ENCODE peak calls at places on chromosome 10, in four cellular contexts. W, N, X and M are unnamed samples.

GRCh38 chr10:6382081-6382480 is 179.3 kb downstream of the PFKFB3 start:
- DNase-seq in N (no peak), X (no peak), W (no peak), M (no peak)

GRCh38 chr10:52598936-52599335 is 173.6 kb downstream of the MBL2 start:
- DNase-seq in W (no peak), X (no peak), N (no peak), M (no peak)

GRCh38 chr10:127715782-127716378 is 21.1 kb upstream of the FOXI2 start:
- DNase-seq in N (peak), X (peak), W (no peak), M (peak)

GRCh38 chr10:128306966-128307365 is 180.7 kb upstream of the MKI67 start:
- DNase-seq in N (no peak), W (no peak), X (no peak), M (no peak)

GRCh38 chr10:131085586-131085860 is 226.0 kb downstream of the TCERG1L start:
- DNase-seq in W (no peak), N (no peak), X (no peak), M (no peak)

GRCh38 chr10:28788767-28789166 is 111.4 kb downstream of the BAMBI start:
- DNase-seq in N (no peak), W (no peak), X (no peak), M (no peak)

GRCh38 chr10:86603256-86603655 is 51.1 kb upstream of the OPN4 start:
- DNase-seq in N (peak), X (no peak), W (no peak), M (no peak)

GRCh38 chr10:71074176-71074755 is 138.1 kb upstream of the UNC5B start:
- DNase-seq in W (peak), X (peak), N (no peak), M (peak)

GRCh38 chr10:124157286-124157685 is 63.9 kb upstream of the CHST15 start:
- DNase-seq in X (no peak), W (no peak), N (no peak), M (no peak)

GRCh38 chr10:70602665-70603438 is at the start of gene PRF1:
- DNase-seq in W (peak), N (peak), X (no peak), M (no peak)

GRCh38 chr10:30811665-30812017 is 182.1 kb upstream of the LYZL2 start:
- DNase-seq in W (no peak), N (no peak), X (no peak), M (no peak)

GRCh38 chr10:99682752-99683151 is 23.4 kb downstream of the ENTPD7 start:
- DNase-seq in W (no peak), X (no peak), N (no peak), M (peak)

GRCh38 chr10:76248781-76249180 is 817.4 kb downstream of the LRMDA start:
- DNase-seq in N (no peak), W (no peak), X (no peak), M (no peak)

GRCh38 chr10:89217057-89217990 is 10.2 kb upstream of the CH25H start:
- DNase-seq in W (peak), X (peak), N (peak), M (peak)

GRCh38 chr10:29545122-29545521 is 89.6 kb downstream of the SVIL start:
- DNase-seq in X (no peak), W (no peak), N (no peak), M (no peak)

GRCh38 chr10:61609609-61610166 is 53.0 kb upstream of the CABCOCO1 start:
- DNase-seq in X (no peak), W (no peak), N (no peak), M (no peak)

GRCh38 chr10:11143240-11143639 is 125.6 kb downstream of the CELF2 start:
- DNase-seq in N (no peak), X (no peak), W (no peak), M (no peak)

GRCh38 chr10:64528294-64529002 is 1007.2 kb downstream of the REEP3 start:
- DNase-seq in N (no peak), X (peak), W (no peak), M (no peak)

GRCh38 chr10:4303045-4303444 is 518.0 kb upstream of the KLF6 start:
- DNase-seq in N (no peak), W (no peak), X (no peak), M (no peak)

GRCh38 chr10:100923580-100923979 is 10.8 kb downstream of the SLF2 start:
- DNase-seq in X (no peak), N (no peak), W (no peak), M (no peak)

GRCh38 chr10:28332699-28333098 is 29.8 kb upstream of the MPP7 start:
- DNase-seq in W (no peak), N (no peak), X (no peak), M (no peak)

GRCh38 chr10:373516-374309 is 238.5 kb downstream of the ZMYND11 start:
- DNase-seq in W (no peak), N (peak), X (peak), M (peak)

GRCh38 chr10:72611783-72612182 is 14.1 kb downstream of the MICU1 start:
- DNase-seq in N (no peak), X (peak), W (no peak), M (no peak)

GRCh38 chr10:131214521-131215244 is 96.8 kb downstream of the TCERG1L start:
- DNase-seq in N (no peak), W (no peak), X (no peak), M (no peak)

GRCh38 chr10:110802551-110803238 is 69.0 kb upstream of the PDCD4 start:
- DNase-seq in W (no peak), X (no peak), N (peak), M (no peak)

GRCh38 chr10:131532745-131533341 is 221.3 kb upstream of the TCERG1L start:
- DNase-seq in N (no peak), X (no peak), W (no peak), M (no peak)

GRCh38 chr10:22365644-22366565 is 20.6 kb downstream of the SPAG6 start:
- DNase-seq in W (no peak), X (no peak), N (no peak), M (no peak)

GRCh38 chr10:13732485-13732884 is 145.7 kb downstream of the PRPF18 start:
- DNase-seq in N (no peak), X (no peak), W (no peak), M (no peak)

GRCh38 chr10:3397231-3397630 is 224.6 kb upstream of the PITRM1 start:
- DNase-seq in N (no peak), W (no peak), X (no peak), M (no peak)

GRCh38 chr10:121624778-121625330 is 26.6 kb upstream of the FGFR2 start:
- DNase-seq in X (no peak), N (no peak), W (no peak), M (no peak)
- TF ChIP-seq JUND in X (no peak), N (no peak), W (no peak), M (no peak)

GRCh38 chr10:95421782-95422181 is 131.0 kb upstream of the PDLIM1 start:
- DNase-seq in X (no peak), N (no peak), W (no peak), M (no peak)

GRCh38 chr10:95425592-95426465 is 135.0 kb upstream of the PDLIM1 start:
- DNase-seq in W (peak), N (no peak), X (no peak), M (no peak)

GRCh38 chr10:95426482-95426881 is 134.7 kb downstream of the SORBS1 start:
- DNase-seq in N (no peak), W (no peak), X (no peak), M (no peak)

GRCh38 chr10:95422196-95422595 is 131.4 kb upstream of the PDLIM1 start:
- DNase-seq in X (no peak), W (no peak), N (no peak), M (no peak)

DNA sequence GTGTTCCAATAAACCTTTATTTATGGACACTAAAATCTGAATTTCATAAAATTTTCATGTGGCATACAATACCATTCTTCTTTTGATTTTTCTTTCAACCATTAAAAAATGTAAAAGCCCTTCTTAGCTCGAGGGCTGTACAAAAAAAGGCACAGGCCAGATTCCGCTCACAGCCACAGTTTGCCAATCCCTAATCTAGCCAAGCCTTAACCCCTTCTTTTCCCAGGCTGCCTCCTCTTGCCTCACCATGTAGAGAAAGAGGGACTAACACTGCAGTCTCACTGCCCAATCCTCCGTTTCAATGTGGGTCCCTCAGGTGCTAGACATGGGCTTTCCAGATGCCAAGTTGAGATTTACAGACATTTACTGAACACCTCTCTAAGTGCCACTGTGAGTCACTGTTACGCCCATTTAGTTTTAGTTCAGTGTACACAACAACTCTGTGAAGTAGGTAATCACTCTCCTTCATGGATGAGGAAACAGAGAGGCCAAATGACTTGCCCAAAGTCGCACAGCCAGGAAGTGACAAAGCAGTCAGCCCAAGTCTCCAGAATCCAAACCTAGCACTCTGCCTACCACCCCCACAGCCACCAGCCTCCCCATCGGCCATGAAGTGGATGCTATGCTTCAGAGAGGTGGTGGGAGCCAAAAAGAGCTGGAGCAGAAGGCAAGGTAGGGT is 132.7 kb upstream of the PDLIM1 start:
- DNase-seq in N (no peak), X (no peak), W (no peak), M (no peak)
- TF ChIP-seq JUND in N (no peak), X (no peak), W (no peak), M (no peak)

GRCh38 chr10:121886181-121886580 is 41.6 kb downstream of the ATE1 start:
- DNase-seq in W (no peak), N (no peak), X (no peak), M (no peak)

GRCh38 chr10:121879476-121879875 is 48.4 kb downstream of the ATE1 start:
- DNase-seq in X (no peak), W (no peak), N (no peak), M (no peak)

DNA sequence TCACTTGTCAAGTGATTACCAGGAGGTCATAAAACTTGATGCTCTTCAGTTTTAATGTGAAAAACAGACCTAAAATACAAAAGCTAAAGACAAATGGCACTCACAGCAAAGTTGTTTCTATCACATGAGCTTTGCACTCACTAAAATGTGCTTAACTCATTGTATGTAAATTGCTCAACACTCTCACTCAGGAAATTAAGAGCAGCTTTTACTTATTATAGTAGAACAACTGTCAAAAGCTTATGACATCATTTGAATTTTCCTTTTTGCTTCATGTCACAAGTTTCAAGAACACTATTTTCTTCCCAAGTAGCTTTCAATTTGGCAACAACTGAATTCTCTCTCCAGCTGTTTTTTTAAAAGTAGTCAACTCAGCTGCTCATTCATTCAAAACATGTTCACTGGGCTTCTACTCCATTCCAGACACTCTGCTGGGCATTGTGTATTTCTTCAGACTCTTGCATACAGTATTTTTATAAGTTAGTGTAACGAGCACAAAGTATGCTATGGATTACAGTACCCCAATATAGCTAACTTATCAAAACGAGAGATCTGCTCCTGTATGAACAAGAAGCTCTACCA is 46.9 kb downstream of the ATE1 start:
- DNase-seq in W (no peak), X (no peak), N (peak), M (no peak)
- TF ChIP-seq JUND in W (no peak), X (no peak), N (no peak), M (no peak)

DNA sequence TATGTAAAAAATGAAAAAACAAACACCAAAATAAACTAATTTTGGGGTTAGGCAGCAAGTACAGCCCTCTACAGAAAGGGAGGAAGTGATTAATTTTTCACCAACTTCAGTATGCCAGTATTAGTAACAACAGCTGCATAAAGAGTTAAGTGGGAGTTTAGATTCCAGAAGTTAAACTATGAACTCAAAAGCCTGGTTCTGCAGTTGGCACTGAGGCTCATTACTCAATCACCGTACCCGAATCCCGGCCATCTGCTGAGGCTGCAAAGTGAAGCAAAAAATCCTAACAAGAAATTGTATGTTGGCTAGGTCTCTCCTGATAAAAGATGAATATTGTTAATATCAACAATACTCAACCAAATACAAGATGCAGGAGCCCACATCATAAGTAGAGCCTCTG is 4.0 kb downstream of the NUDT5 start:
- DNase-seq in N (peak), W (no peak), X (no peak), M (no peak)
- TF ChIP-seq JUND in N (no peak), W (no peak), X (no peak), M (no peak)

DNA sequence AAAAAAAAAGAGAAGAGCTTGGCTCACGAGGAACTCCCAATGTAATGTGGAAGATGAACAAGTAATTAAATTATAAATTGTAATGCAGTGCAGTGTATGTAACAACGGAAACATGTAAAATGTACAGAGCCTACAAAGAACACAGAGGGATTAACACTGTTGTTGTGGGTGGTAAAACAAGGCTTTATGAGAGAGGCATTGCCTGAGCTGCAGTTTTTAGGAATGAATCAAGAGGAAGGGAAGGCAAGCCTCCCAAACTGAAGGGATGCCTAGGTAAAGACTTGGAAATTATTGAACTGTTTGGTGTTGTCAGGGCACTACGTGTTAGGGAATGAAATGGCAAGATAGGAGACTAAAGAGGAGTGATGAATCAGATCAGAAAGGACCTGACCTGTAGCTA is 213.7 kb downstream of the HTR7 start:
- DNase-seq in W (no peak), N (no peak), X (no peak), M (no peak)
- TF ChIP-seq JUND in W (no peak), N (no peak), X (no peak), M (no peak)